ENCODE peak calls at places on chromosomes 12 and 14, in seven cellular contexts. B is heart right ventricle, R is ascending aorta, D is brain microvascular endothelial cell, V is endothelial cell, J is GM12865, T is left ventricle myocardium inferior. Z is an unnamed sample.

GRCh38 chr14:64209428-64210165 is 84.6 kb downstream of the ESR2 start:
- DNase-seq in R (no peak), D (no peak), V (no peak), T (peak), J (peak), B (peak), Z (no peak)

GRCh38 chr12:116314477-116314876 is 37.0 kb upstream of the MED13L start:
- DNase-seq in B (no peak), R (no peak), J (no peak), D (no peak), V (no peak), T (no peak), Z (no peak)

GRCh38 chr12:54036620-54037359 is 3.9 kb downstream of the HOXC5 start:
- DNase-seq in V (no peak), B (no peak), D (no peak), T (no peak), J (peak), R (no peak), Z (no peak)

GRCh38 chr14:65101631-65102440 is 481 bp downstream of the MAX start:
- DNase-seq in B (peak), R (no peak), D (no peak), T (peak), J (peak), V (peak), Z (no peak)

GRCh38 chr14:103124501-103125001 is 1.3 kb downstream of the TNFAIP2 start:
- DNase-seq in V (no peak), J (no peak), R (no peak), B (no peak), D (no peak), T (peak), Z (no peak)

GRCh38 chr12:71431991-71432390 is 7.6 kb upstream of the LGR5 start:
- DNase-seq in V (no peak), J (peak), B (no peak), D (no peak), R (no peak), T (no peak), Z (no peak)

GRCh38 chr14:64792871-64793560 is 86.7 kb downstream of the SPTB start:
- DNase-seq in R (no peak), B (no peak), D (no peak), T (no peak), V (no peak), J (peak), Z (no peak)

GRCh38 chr12:23954332-23954731 is 4.9 kb upstream of the SOX5 start:
- DNase-seq in B (no peak), J (no peak), R (no peak), D (peak), T (no peak), V (no peak), Z (no peak)

GRCh38 chr12:57263096-57263495 is 12.1 kb upstream of the STAC3 start:
- DNase-seq in R (no peak), T (no peak), V (no peak), B (no peak), J (no peak), D (no peak), Z (no peak)

GRCh38 chr12:25256005-25256404 is 5.3 kb upstream of the KRAS start:
- DNase-seq in R (no peak), J (no peak), B (no peak), V (no peak), T (no peak), D (no peak), Z (no peak)

GRCh38 chr12:14833952-14834351 is 9.4 kb downstream of the ART4 start:
- DNase-seq in D (no peak), B (no peak), V (no peak), R (no peak), J (no peak), T (no peak), Z (no peak)

GRCh38 chr14:22656226-22656625 is 12.1 kb upstream of the OR6J1 start:
- DNase-seq in B (no peak), J (no peak), D (no peak), R (no peak), V (no peak), T (no peak), Z (no peak)

GRCh38 chr14:20019257-20019865 is at the start of gene OR4K14:
- DNase-seq in B (no peak), D (no peak), V (no peak), R (no peak), J (no peak), T (no peak), Z (no peak)

GRCh38 chr12:113260127-113260526 is 38.9 kb downstream of the TPCN1 start:
- DNase-seq in D (no peak), B (no peak), R (no peak), T (no peak), V (no peak), J (no peak), Z (no peak)

GRCh38 chr14:52834440-52834842 is 43.0 kb upstream of the GNPNAT1 start:
- DNase-seq in B (no peak), R (no peak), T (no peak), J (no peak), D (peak), V (no peak), Z (no peak)

GRCh38 chr14:39425947-39426346 is 6.3 kb downstream of the FBXO33 start:
- DNase-seq in B (no peak), V (no peak), J (no peak), D (no peak), R (no peak), T (no peak), Z (no peak)

GRCh38 chr14:105069887-105070759 is 4.9 kb upstream of the GPR132 start:
- DNase-seq in R (no peak), J (peak), D (no peak), T (peak), B (peak), V (no peak), Z (no peak)

GRCh38 chr12:89439946-89440345 is 84.7 kb downstream of the GALNT4 start:
- DNase-seq in V (no peak), J (no peak), R (no peak), T (no peak), B (no peak), D (no peak), Z (no peak)

GRCh38 chr14:99035712-99036593 is 236.0 kb downstream of the BCL11B start:
- DNase-seq in T (peak), V (peak), J (no peak), B (peak), D (peak), R (peak), Z (peak)

GRCh38 chr12:12482150-12482761 is 80.4 kb downstream of the DUSP16 start:
- DNase-seq in T (no peak), D (no peak), J (no peak), R (no peak), B (no peak), V (no peak), Z (no peak)

GRCh38 chr12:124862768-124863408 is 776 bp downstream of the SCARB1 start:
- DNase-seq in B (no peak), J (peak), T (no peak), D (peak), V (no peak), R (no peak), Z (no peak)

GRCh38 chr12:131710464-131711457 is at the start of gene SFSWAP:
- DNase-seq in D (peak), T (peak), B (peak), R (no peak), J (peak), V (peak), Z (no peak)

GRCh38 chr12:83470749-83471148 is 784.0 kb downstream of the TMTC2 start:
- DNase-seq in D (no peak), T (no peak), V (no peak), J (no peak), B (no peak), R (no peak), Z (no peak)

GRCh38 chr14:50475460-50475859 is 56.9 kb downstream of the MAP4K5 start:
- DNase-seq in B (no peak), R (no peak), T (no peak), J (no peak), D (no peak), V (no peak), Z (no peak)

GRCh38 chr12:85866929-85867776 is 6.9 kb upstream of the NTS start:
- DNase-seq in R (no peak), B (no peak), T (no peak), V (peak), D (peak), J (peak), Z (peak)

GRCh38 chr14:48113713-48114112 is 438.3 kb upstream of the MDGA2 start:
- DNase-seq in B (no peak), D (no peak), R (no peak), V (no peak), T (no peak), J (no peak), Z (no peak)

GRCh38 chr14:60634153-60634552 is 15.1 kb downstream of the SIX1 start:
- DNase-seq in D (no peak), B (no peak), J (no peak), T (no peak), V (no peak), R (no peak), Z (no peak)

GRCh38 chr12:105986779-105987686 is 151.7 kb downstream of the NUAK1 start:
- DNase-seq in T (no peak), V (no peak), D (peak), B (no peak), J (peak), R (no peak), Z (no peak)

GRCh38 chr14:71114580-71114979 is 207.3 kb downstream of the PCNX1 start:
- DNase-seq in B (no peak), V (no peak), J (no peak), T (no peak), R (no peak), D (no peak), Z (no peak)

GRCh38 chr12:109735825-109736551 is 22.4 kb downstream of the FAM222A start:
- DNase-seq in J (no peak), B (peak), V (no peak), D (no peak), R (no peak), T (peak), Z (no peak)

GRCh38 chr12:2291182-2291832 is 238.5 kb downstream of the CACNA1C start:
- DNase-seq in B (no peak), R (no peak), D (peak), V (peak), T (no peak), J (peak), Z (no peak)

GRCh38 chr14:81516941-81517797 is 16.5 kb downstream of the SEL1L start:
- DNase-seq in V (peak), B (no peak), J (no peak), R (no peak), D (peak), T (no peak), Z (peak)

GRCh38 chr12:4809013-4809448 is 88.8 kb downstream of the GALNT8 start:
- DNase-seq in B (peak), D (no peak), J (no peak), T (no peak), V (peak), R (no peak), Z (no peak)

GRCh38 chr12:28378749-28379148 is 188.5 kb downstream of the CCDC91 start:
- DNase-seq in R (no peak), T (no peak), B (no peak), V (no peak), D (peak), J (peak), Z (no peak)

GRCh38 chr14:90599748-90600507 is 203.1 kb downstream of the CALM1 start:
- DNase-seq in D (no peak), B (no peak), R (no peak), V (no peak), J (no peak), T (no peak), Z (no peak)

GRCh38 chr14:89264196-89264800 is 152.7 kb downstream of the FOXN3 start:
- DNase-seq in V (no peak), R (no peak), J (peak), D (no peak), B (no peak), T (no peak), Z (no peak)

GRCh38 chr14:80213602-80214001 is 2.3 kb upstream of the DIO2 start:
- DNase-seq in V (peak), J (peak), D (peak), R (no peak), T (no peak), B (no peak), Z (no peak)
- TF ChIP-seq CTCF in V (peak), J (peak), D (peak), R (no peak), T (peak), B (no peak), Z (peak)

DNA sequence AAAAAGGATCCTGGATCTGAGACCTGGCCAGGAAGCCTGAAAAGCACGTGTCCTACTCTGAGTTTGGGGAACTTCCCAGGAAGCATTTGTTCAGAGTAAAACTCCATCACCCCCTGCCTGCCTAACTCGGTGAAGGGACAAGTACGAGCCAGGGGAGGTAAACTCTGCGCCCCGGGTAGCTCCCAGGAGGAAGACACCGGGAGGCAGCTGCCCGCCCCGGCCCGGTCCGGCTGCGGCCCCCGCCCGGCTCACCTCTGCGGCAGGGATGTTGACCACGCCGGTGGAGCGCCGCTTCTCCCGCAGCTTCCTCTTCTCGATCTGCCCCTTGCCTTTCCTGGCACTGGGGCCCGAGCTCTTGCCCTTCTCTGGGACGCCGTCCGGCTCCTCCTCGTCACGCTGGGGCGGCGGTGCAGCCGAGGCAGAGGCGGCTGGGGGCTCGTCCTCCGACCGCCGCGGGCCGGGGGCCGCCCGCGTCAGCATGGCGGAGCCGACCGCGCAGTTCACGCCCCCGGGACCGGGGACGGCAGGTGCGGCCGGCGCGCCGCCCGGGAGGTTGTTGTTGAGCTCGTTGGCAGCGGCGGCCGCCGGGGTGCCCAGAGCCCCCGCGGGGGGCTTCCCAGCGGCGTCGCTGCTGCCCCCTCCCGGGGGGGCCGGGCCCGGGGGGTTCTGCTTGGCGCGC is 1.1 kb downstream of the PAWR start:
- DNase-seq in V (peak), R (no peak), B (peak), D (peak), J (peak), T (peak), Z (no peak)
- TF ChIP-seq CTCF in V (no peak), R (no peak), B (no peak), D (no peak), J (no peak), T (no peak), Z (no peak)

GRCh38 chr14:92481386-92481785 is 32.2 kb upstream of the RIN3 start:
- DNase-seq in T (no peak), D (peak), J (no peak), R (no peak), V (no peak), B (no peak), Z (no peak)

GRCh38 chr14:92482621-92483319 is 30.8 kb upstream of the RIN3 start:
- DNase-seq in B (no peak), D (no peak), R (no peak), T (no peak), J (no peak), V (no peak), Z (no peak)

GRCh38 chr14:92481811-92482559 is 31.6 kb upstream of the RIN3 start:
- DNase-seq in D (no peak), B (no peak), T (no peak), V (no peak), R (no peak), J (no peak), Z (no peak)

GRCh38 chr14:92486881-92487280 is 26.7 kb upstream of the RIN3 start:
- DNase-seq in B (no peak), T (no peak), D (peak), R (no peak), J (no peak), V (no peak), Z (no peak)

GRCh38 chr14:92484132-92484823 is 29.3 kb upstream of the RIN3 start:
- DNase-seq in T (no peak), V (no peak), R (no peak), B (no peak), J (no peak), D (no peak), Z (no peak)
- TF ChIP-seq CTCF in T (no peak), V (no peak), R (no peak), B (no peak), J (no peak), D (no peak), Z (no peak)

GRCh38 chr14:75673345-75673744 is 12.3 kb downstream of the TTLL5 start:
- DNase-seq in D (no peak), B (no peak), T (no peak), V (no peak), J (peak), R (no peak), Z (no peak)

GRCh38 chr14:75672588-75673192 is 11.6 kb downstream of the TTLL5 start:
- DNase-seq in T (no peak), V (no peak), B (no peak), R (no peak), D (no peak), J (no peak), Z (no peak)

DNA sequence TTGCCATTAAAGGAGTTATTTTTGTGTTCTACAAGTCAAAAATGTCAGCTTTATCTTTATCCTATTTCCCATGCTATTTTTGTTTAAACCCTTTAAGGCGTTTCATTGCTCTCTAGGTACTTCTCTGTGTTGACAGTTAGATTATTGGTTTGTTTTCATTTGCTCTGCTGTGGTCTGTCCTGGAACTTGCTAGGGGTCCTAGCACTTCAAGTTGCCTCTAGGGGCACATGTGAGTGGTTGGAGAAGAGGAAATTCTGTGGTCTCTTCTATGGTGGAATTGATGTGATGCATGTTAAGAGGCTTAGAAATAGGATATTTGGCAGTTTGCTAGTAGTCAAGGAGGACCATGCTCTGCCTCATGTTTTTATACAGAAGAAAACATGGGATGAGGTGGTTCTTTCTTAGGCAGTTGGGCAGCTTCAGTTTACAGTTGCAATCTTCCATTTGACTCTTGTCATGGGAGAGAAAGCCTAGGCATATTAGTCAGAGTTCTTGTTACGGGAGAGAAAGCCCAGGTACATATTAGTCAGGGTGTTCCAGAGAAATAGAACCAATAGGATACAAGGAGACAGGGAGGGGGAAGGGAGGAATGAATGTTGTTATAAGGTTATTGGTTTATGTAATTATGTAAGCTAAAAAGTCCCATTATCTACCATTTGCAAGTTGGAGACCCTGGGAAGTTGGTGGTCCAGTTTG is 14.4 kb downstream of the TTLL5 start:
- DNase-seq in R (no peak), D (no peak), B (no peak), J (no peak), T (no peak), V (no peak), Z (no peak)
- TF ChIP-seq CTCF in R (no peak), D (peak), B (no peak), J (no peak), T (no peak), V (no peak), Z (peak)